ENCODE peak calls at places on chromosomes 5 and 9, in six cellular contexts. P, V, S, B, O and H are unnamed samples.

GRCh38 chr9:101485873-101486692 is 47.6 kb upstream of the RNF20 start:
- DNase-seq in P (peak), V (no peak), S (no peak), B (no peak), O (no peak), H (no peak)

GRCh38 chr5:90135979-90136378 is 273.6 kb downstream of the CETN3 start:
- DNase-seq in P (no peak), V (no peak), S (no peak), B (no peak), O (no peak), H (no peak)

GRCh38 chr9:131610231-131610761 is 65.0 kb downstream of the PRRT1B start:
- DNase-seq in P (peak), V (no peak), S (no peak), B (peak), O (no peak), H (no peak)

GRCh38 chr9:106945727-106946690 is 83.0 kb downstream of the ZNF462 start:
- DNase-seq in P (peak), V (no peak), S (no peak), B (peak), O (no peak), H (no peak)

GRCh38 chr5:154211611-154212390 is 21.3 kb downstream of the GALNT10 start:
- DNase-seq in P (no peak), V (no peak), S (no peak), B (peak), O (no peak), H (no peak)

GRCh38 chr5:17224858-17225436 is 7.5 kb downstream of the BASP1 start:
- DNase-seq in P (no peak), V (no peak), S (no peak), B (peak), O (no peak), H (peak)

GRCh38 chr5:147485814-147486213 is 24.1 kb downstream of the DPYSL3 start:
- DNase-seq in P (no peak), V (no peak), S (no peak), B (no peak), O (no peak), H (no peak)

GRCh38 chr9:119963258-119963797 is 594.1 kb upstream of the BRINP1 start:
- DNase-seq in P (peak), V (peak), S (no peak), B (peak), O (no peak), H (no peak)

GRCh38 chr9:34085581-34086500 is 37.2 kb upstream of the UBAP2 start:
- DNase-seq in P (no peak), V (no peak), S (no peak), B (no peak), O (no peak), H (no peak)

GRCh38 chr9:17462869-17463464 is 115.9 kb upstream of the SH3GL2 start:
- DNase-seq in P (peak), V (peak), S (peak), B (peak), O (peak), H (peak)

GRCh38 chr5:1480217-1480616 is 35.0 kb upstream of the SLC6A3 start:
- DNase-seq in P (peak), V (no peak), S (no peak), B (no peak), O (no peak), H (no peak)

GRCh38 chr5:43193952-43194321 is 1.9 kb downstream of the NIM1K start:
- DNase-seq in P (no peak), V (no peak), S (no peak), B (no peak), O (no peak), H (no peak)

GRCh38 chr5:756865-757345 is 27.6 kb downstream of the ZDHHC11B start:
- DNase-seq in P (no peak), V (no peak), S (peak), B (no peak), O (no peak), H (peak)

GRCh38 chr9:130034570-130034969 is 8.4 kb downstream of the FNBP1 start:
- DNase-seq in P (peak), V (no peak), S (no peak), B (peak), O (no peak), H (no peak)

DNA sequence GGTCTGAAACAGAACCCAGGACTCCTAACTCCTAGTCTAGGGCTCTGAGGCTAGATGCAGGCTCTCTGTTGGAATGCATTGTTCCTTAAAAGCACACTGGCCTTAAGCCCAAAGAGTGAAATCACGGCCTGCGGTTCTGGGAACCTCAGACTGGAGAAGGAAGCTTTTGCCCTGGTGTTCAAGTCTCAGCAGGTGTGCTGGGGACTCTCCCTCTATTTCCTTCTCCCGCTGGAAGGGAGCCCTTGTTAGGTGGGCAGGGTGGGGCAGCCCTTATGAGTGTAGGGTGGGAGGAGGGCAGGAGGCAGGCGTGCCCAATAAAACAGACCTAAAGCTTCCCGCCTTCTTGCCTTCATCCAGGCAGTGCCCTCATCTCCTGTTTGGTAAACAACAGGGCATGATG is 1.8 kb upstream of the PPARGC1B start:
- DNase-seq in P (no peak), V (no peak), S (no peak), B (no peak), O (no peak), H (no peak)
- TF ChIP-seq CTCF in P (no peak), V (no peak), S (no peak), B (no peak), O (no peak), H (no peak)

DNA sequence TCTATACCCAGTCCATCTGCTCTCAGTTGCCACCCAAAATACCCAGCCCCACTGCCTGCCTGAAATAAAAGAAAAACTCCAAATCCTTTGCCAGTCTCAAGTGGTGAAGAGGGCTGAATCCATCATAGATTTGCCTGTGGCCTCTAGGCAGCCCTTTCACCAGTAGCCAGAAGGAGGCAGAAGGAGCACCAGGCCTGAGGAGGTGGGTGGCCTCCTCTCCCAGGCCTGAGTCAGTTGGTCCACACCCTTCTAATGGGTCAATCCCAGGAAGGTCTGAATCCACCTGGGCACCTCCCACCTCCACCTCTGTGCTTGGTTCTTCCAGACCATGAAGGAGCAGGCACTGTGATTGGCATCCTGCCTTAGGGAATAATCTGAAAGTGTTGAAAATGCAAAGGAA is 97.0 kb downstream of the DAPK1 start:
- DNase-seq in P (no peak), V (no peak), S (no peak), B (no peak), O (no peak), H (no peak)
- TF ChIP-seq CTCF in P (no peak), V (no peak), S (no peak), B (no peak), O (no peak), H (no peak)

DNA sequence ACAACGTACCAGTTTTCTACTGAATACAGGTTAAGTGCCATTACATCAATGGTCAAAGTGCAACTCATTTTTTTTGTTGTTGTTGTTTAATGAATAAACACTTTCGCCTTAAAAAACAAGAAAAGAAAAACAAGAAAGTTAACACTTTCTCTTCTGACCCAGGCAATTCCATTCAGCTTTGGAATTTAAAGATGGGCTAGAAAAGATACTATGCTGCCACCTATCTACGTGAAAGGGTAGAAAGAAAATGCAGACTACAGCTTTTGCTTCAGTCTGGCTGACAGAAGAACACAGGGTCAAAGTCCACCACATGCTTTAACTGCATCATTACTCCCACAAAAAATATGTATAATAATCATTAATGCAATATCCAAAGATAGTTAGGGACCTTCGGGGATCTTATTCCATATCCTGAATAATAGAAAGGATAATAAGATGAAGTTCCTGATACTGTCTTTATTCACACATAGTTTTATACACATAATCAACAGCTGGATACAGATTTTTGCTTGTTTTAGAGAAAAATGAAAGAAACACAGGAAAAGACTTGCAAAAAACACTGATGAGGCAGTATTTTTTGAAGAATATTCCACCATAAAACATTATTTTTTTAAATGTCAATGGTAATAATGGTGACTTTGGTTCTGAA is 40.4 kb downstream of the ZDHHC21 start:
- DNase-seq in P (peak), V (no peak), S (no peak), B (peak), O (no peak), H (no peak)
- TF ChIP-seq CTCF in P (peak), V (peak), S (no peak), B (peak), O (peak), H (peak)

DNA sequence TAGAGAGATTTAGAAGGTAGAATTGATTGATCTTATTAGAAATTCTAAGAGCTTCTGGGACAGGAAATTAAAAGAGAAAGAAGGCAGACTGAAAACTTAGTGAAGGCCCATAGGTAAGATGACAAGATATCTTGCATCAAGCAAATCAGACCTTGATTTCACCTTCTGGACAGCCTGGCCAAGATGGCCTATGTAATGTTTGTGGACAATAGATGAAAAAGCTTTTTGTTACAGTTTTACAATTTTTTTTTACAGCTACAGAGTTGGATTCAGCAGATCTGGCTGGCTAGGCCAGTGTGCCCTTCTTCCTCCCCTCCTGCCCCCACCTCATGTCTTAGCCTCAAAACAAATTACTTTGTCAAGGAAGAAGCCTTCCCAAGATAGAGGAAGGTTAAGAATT is 21.6 kb upstream of the HEMGN start:
- DNase-seq in P (no peak), V (no peak), S (no peak), B (no peak), O (no peak), H (no peak)
- TF ChIP-seq CTCF in P (no peak), V (no peak), S (no peak), B (no peak), O (no peak), H (no peak)

GRCh38 chr5:149130121-149130931 is 11.0 kb upstream of the ABLIM3 start:
- DNase-seq in P (peak), V (no peak), S (no peak), B (no peak), O (no peak), H (no peak)
- TF ChIP-seq CTCF in P (peak), V (peak), S (no peak), B (peak), O (no peak), H (no peak)

DNA sequence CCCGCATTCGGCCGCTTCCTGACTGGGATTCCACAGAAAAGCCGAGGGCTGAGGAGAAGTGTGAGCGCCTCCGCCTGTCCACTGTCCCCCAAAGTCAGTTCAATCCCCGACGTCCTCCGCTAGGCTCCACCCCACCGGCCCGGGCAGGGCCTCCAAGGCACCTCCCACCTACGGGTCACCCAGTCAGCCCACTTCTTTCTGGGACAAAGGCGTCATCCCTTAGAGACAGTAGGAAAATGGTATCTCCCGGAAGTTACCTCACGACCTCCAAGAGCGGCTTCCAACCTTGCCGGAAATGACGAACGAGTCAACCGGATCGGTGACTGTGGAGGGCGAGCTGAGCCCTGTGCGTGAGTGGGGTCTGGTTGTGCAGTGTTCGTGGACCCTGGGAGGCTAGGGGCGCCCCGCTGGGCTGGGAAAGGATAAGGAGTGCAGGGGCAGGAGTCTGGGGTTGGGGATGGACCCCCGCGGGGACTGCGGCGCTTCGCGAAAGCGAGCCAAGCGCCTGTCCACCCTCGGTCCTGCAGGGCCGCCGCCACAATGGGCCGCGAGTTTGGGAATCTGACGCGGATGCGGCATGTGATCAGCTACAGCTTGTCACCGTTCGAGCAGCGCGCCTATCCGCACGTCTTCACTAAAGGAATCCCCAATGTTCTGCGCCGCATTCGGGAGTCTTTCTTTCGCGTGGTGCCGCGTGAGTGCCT is at the start of the genes GDF9 and UQCRQ:
- DNase-seq in P (peak), V (peak), S (peak), B (peak), O (peak), H (peak)
- TF ChIP-seq CTCF in P (peak), V (peak), S (no peak), B (peak), O (peak), H (no peak)